ENCODE peak calls at places on chromosome X, in four cellular contexts. One of them, this sample, is unnamed.

GRCh38 chrX:132750312-132751042 is 208.0 kb downstream of the HS6ST2 start:
- DNase-seq in foreskin fibroblast: no peak
- DNase-seq in T1000: no peak
- DNase-seq in D341Med: no peak
- DNase-seq in this sample: no peak

GRCh38 chrX:150942958-150943594 is 40.1 kb upstream of the HMGB3 start:
- DNase-seq in foreskin fibroblast: no peak
- DNase-seq in T1000: no peak
- DNase-seq in D341Med: no peak
- DNase-seq in this sample: no peak

GRCh38 chrX:53280703-53281320 is 572 bp downstream of the IQSEC2 start:
- DNase-seq in T1000: no peak
- DNase-seq in D341Med: no peak
- DNase-seq in foreskin fibroblast: peak; percentile 52
- DNase-seq in this sample: no peak

GRCh38 chrX:106692425-106693075 is 34.0 kb upstream of the RNF128 start:
- DNase-seq in foreskin fibroblast: no peak
- DNase-seq in D341Med: no peak
- DNase-seq in T1000: no peak
- DNase-seq in this sample: no peak

GRCh38 chrX:357693-358471 is 28.8 kb downstream of the PPP2R3B start:
- DNase-seq in foreskin fibroblast: peak; percentile 71
- DNase-seq in T1000: no peak
- DNase-seq in D341Med: no peak
- DNase-seq in this sample: no peak

GRCh38 chrX:13658602-13659001 is 5.7 kb downstream of the TCEANC start:
- DNase-seq in foreskin fibroblast: peak; percentile 66
- DNase-seq in T1000: no peak
- DNase-seq in D341Med: peak; percentile 26
- DNase-seq in this sample: peak; percentile 46

GRCh38 chrX:97858592-97858991 is 974.9 kb downstream of the RPA4 start:
- DNase-seq in D341Med: no peak
- DNase-seq in T1000: no peak
- DNase-seq in foreskin fibroblast: peak; percentile 30
- DNase-seq in this sample: no peak

GRCh38 chrX:107775000-107775733 is 420 bp downstream of the TSC22D3 start:
- DNase-seq in D341Med: peak; percentile 20
- DNase-seq in T1000: no peak
- DNase-seq in foreskin fibroblast: no peak
- DNase-seq in this sample: no peak

GRCh38 chrX:10615931-10616780 is 4.2 kb downstream of the MID1 start:
- DNase-seq in D341Med: peak; percentile 56
- DNase-seq in foreskin fibroblast: peak; percentile 79
- DNase-seq in T1000: peak; percentile 2
- DNase-seq in this sample: peak; percentile 82

GRCh38 chrX:153804100-153804595 is 9.7 kb downstream of the SSR4 start:
- DNase-seq in foreskin fibroblast: no peak
- DNase-seq in T1000: no peak
- DNase-seq in D341Med: no peak
- DNase-seq in this sample: no peak